ENCODE peak calls at places on chromosome 1, in seven cellular contexts. U is naive thymus-derived CD4-positive, alpha-beta T cell; T is activated naive CD4-positive, alpha-beta T cell treated with anti-CD3 and anti-CD28 coated beads for 36 hours; N is activated T-helper 1 cell treated with anti-CD3 and anti-CD28 coated beads, Interleukin-12 subunit alpha, Interleukin-12 subunit beta, Interleukin-2, Interleukin-4 antibody, amounts not matched to agents 30 ng/mL and 10 ng/mL and 1 ng/mL, durations not matched to agents 14 hours and 24 hours and 36 hours; I is GM04504; Z is amniotic stem cell; H is hepatocyte. F is an unnamed sample.

GRCh38 chr1:52190500-52191252 is 48.8 kb downstream of the ZFYVE9 start:
- DNase-seq in U (no peak), T (no peak), N (no peak), I (no peak), Z (no peak), H (no peak), F (no peak)

GRCh38 chr1:26212726-26213125 is 21.3 kb upstream of the CEP85 start:
- DNase-seq in U (no peak), T (no peak), N (no peak), I (no peak), Z (no peak), H (no peak), F (no peak)

GRCh38 chr1:203057831-203058673 is 27.8 kb downstream of the MYOG start:
- DNase-seq in U (no peak), T (no peak), N (no peak), I (peak; percentile 74), Z (peak; percentile 20), H (no peak), F (no peak)

GRCh38 chr1:154784416-154784815 is 85.7 kb downstream of the KCNN3 start:
- DNase-seq in U (no peak), T (no peak), N (no peak), I (no peak), Z (no peak), H (no peak), F (no peak)

GRCh38 chr1:116825735-116826438 is 71.7 kb downstream of the CD2 start:
- DNase-seq in U (no peak), T (no peak), N (no peak), I (no peak), Z (no peak), H (peak; percentile 27), F (no peak)

GRCh38 chr1:166119678-166120077 is 47.1 kb downstream of the FAM78B start:
- DNase-seq in U (no peak), T (no peak), N (no peak), I (no peak), Z (no peak), H (no peak), F (no peak)

GRCh38 chr1:245245021-245245667 is 90.4 kb downstream of the KIF26B start:
- DNase-seq in U (no peak), T (no peak), N (no peak), I (no peak), Z (no peak), H (peak; percentile 53), F (no peak)

GRCh38 chr1:1852619-1853414 is 38.1 kb downstream of the GNB1 start:
- DNase-seq in U (no peak), T (no peak), N (no peak), I (no peak), Z (no peak), H (no peak), F (no peak)

F was measured in activated CD8-positive, alpha-beta T cell treated with anti-CD3 and anti-CD28 coated beads for 36 hours.